ENCODE peak calls at places on chromosomes 3 and 15, in five cellular contexts. M is cardiac muscle cell; W is substantia nigra; Q is CD8-positive, alpha-beta T cell; E is tibial artery. N is an unnamed sample.

GRCh38 chr3:189652042-189652441 is 20.9 kb downstream of the TP63 start:
- DNase-seq in M (peak), W (no peak), Q (no peak), E (no peak), N (no peak)

GRCh38 chr3:97670952-97671351 is 93.6 kb upstream of the ARL6 start:
- DNase-seq in M (no peak), W (no peak), Q (no peak), E (no peak), N (no peak)

GRCh38 chr3:28028554-28028953 is 212.9 kb upstream of the CMC1 start:
- DNase-seq in M (no peak), W (no peak), Q (no peak), E (no peak), N (no peak)

GRCh38 chr15:36782681-36783080 is 203.3 kb downstream of the CDIN1 start:
- DNase-seq in M (no peak), W (no peak), Q (no peak), E (no peak), N (no peak)

GRCh38 chr3:116916836-116917235 is 207.3 kb downstream of the TUSC7 start:
- DNase-seq in M (no peak), W (no peak), Q (no peak), E (no peak), N (no peak)

GRCh38 chr3:9808345-9809037 is 1.6 kb upstream of the TTLL3 start:
- DNase-seq in M (peak), W (no peak), Q (peak), E (no peak), N (no peak)

GRCh38 chr3:150495563-150496168 is 50.6 kb downstream of the SERP1 start:
- DNase-seq in M (peak), W (no peak), Q (no peak), E (no peak), N (no peak)

GRCh38 chr3:8553405-8553804 is 51.8 kb downstream of the LMCD1 start:
- DNase-seq in M (no peak), W (no peak), Q (no peak), E (no peak), N (no peak)

GRCh38 chr3:54215521-54215920 is 93.2 kb downstream of the CACNA2D3 start:
- DNase-seq in M (no peak), W (no peak), Q (no peak), E (no peak), N (no peak)

GRCh38 chr15:48617619-48618018 is 27.9 kb downstream of the FBN1 start:
- DNase-seq in M (no peak), W (no peak), Q (no peak), E (peak), N (no peak)

GRCh38 chr3:170947018-170947769 is 38.8 kb upstream of the EIF5A2 start:
- DNase-seq in M (no peak), W (no peak), Q (no peak), E (no peak), N (no peak)

GRCh38 chr3:15728766-15729165 is 69.0 kb downstream of the ANKRD28 start:
- DNase-seq in M (no peak), W (no peak), Q (no peak), E (no peak), N (no peak)

GRCh38 chr3:184749168-184749744 is 37.4 kb upstream of the MAGEF1 start:
- DNase-seq in M (no peak), W (no peak), Q (no peak), E (no peak), N (no peak)

GRCh38 chr3:119831022-119831421 is 49.1 kb downstream of the NR1I2 start:
- DNase-seq in M (no peak), W (no peak), Q (no peak), E (no peak), N (no peak)

GRCh38 chr3:48598323-48599076 is 3.4 kb upstream of the COL7A1 start:
- DNase-seq in M (peak), W (no peak), Q (no peak), E (peak), N (no peak)

GRCh38 chr15:84921121-84921520 is 36.7 kb downstream of the SLC28A1 start:
- DNase-seq in M (no peak), W (no peak), Q (no peak), E (no peak), N (no peak)

GRCh38 chr15:57363661-57364060 is 12.6 kb upstream of the CGNL1 start:
- DNase-seq in M (no peak), W (no peak), Q (no peak), E (no peak), N (no peak)

GRCh38 chr3:122794779-122795673 is at the start of gene SLC49A4:
- DNase-seq in M (peak), W (no peak), Q (peak), E (peak), N (peak)

GRCh38 chr15:99929266-99929665 is 196.0 kb upstream of the LYSMD4 start:
- DNase-seq in M (no peak), W (no peak), Q (no peak), E (no peak), N (no peak)
- H3K27ac ChIP-seq in M (no peak), W (no peak), Q (no peak), E (no peak), N (no peak)

GRCh38 chr15:79967331-79968182 is 3.4 kb downstream of the BCL2A1 start:
- DNase-seq in M (no peak), W (no peak), Q (no peak), E (no peak), N (no peak)

GRCh38 chr15:79966634-79967330 is 4.2 kb downstream of the BCL2A1 start:
- DNase-seq in M (no peak), W (no peak), Q (no peak), E (no peak), N (no peak)

GRCh38 chr15:79969175-79969574 is 1.8 kb downstream of the BCL2A1 start:
- DNase-seq in M (no peak), W (no peak), Q (no peak), E (no peak), N (no peak)

GRCh38 chr15:79964232-79964820 is 6.7 kb downstream of the BCL2A1 start:
- DNase-seq in M (no peak), W (no peak), Q (no peak), E (no peak), N (no peak)

DNA sequence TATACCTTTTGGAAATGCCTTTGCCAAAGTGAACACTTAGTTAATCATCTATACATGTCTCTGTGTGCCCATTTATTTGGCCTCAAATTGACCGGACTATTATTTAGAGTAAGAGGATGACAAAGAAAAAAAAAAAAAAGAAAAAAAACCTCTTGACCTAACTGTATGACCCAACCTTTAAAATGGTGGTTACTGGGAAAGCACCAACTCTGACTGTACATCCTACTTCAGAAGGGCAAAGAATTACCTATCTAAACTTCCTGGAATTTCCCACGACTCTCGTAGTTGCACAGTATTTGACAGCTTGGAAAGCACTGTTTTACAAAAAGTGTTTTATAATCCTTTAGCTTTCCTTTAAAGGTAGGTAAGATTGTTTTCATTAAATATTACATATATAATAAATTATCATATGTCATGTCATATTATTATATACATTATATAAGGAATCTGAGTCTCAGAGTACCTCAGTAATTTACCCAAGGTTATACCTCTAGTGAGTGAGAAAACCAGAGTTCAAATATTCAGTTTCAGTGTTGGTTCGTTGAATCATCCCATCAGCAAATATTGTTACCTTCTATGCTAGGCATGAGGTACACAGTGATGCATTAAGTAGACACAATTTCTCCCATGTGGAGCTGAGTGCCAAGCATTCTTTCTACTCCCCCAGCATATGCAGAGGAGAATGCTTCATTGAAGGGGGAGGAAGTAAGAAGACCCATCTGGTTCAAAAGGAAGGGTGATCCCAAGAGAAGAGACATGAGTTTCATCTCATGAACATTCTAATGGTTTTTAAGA is 5.0 kb downstream of the BCL2A1 start:
- DNase-seq in M (no peak), W (no peak), Q (no peak), E (no peak), N (no peak)
- H3K27ac ChIP-seq in M (no peak), W (no peak), Q (no peak), E (no peak), N (no peak)

GRCh38 chr3:196192036-196193001 is 18.9 kb downstream of the ZDHHC19 start:
- DNase-seq in M (no peak), W (no peak), Q (peak), E (no peak), N (no peak)
- H3K27ac ChIP-seq in M (peak), W (peak), Q (peak), E (no peak), N (no peak)

DNA sequence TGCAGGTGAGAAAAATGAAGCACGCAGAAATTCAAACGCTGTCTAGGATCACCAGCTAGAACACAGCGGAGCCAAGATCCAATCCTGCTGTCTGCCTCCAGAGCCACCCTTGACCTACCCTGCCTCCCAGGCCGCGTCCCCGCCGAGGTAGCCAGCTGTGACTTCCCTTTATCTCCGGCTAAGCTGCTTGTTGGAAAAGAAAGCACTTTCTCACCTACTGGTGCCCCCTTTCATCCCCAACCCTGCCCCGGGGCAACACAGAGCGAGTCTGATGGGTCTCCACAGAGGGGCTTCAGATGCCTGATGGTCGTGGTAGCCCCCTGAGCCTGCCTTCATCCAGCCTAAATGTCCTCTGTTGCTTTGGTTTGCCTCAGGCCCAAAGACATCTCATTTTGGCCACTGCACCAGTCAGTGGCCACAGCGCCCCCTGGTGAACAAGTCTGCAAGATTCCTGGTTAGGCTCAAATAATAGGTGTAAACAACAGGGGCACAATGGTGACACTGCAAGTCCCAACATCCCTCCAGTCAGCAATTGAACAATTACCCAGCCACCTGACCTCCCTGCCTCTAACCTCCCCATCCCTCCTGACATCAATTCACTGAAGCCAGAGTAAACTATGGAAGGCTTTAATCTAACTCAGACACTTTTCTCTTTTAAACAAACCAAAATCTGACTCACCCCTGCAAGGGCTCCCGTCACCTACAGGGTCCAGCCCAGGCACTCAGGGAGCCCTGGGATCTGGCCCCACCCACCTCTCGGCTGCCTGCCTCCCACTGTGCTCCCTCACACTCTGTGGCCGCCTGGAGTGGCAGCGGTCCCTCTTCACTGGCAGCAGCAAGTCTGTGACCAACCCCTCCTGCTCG is 27.3 kb upstream of the BCL2L10 start:
- DNase-seq in M (peak), W (no peak), Q (peak), E (peak), N (peak)
- H3K27ac ChIP-seq in M (no peak), W (peak), Q (no peak), E (no peak), N (no peak)

DNA sequence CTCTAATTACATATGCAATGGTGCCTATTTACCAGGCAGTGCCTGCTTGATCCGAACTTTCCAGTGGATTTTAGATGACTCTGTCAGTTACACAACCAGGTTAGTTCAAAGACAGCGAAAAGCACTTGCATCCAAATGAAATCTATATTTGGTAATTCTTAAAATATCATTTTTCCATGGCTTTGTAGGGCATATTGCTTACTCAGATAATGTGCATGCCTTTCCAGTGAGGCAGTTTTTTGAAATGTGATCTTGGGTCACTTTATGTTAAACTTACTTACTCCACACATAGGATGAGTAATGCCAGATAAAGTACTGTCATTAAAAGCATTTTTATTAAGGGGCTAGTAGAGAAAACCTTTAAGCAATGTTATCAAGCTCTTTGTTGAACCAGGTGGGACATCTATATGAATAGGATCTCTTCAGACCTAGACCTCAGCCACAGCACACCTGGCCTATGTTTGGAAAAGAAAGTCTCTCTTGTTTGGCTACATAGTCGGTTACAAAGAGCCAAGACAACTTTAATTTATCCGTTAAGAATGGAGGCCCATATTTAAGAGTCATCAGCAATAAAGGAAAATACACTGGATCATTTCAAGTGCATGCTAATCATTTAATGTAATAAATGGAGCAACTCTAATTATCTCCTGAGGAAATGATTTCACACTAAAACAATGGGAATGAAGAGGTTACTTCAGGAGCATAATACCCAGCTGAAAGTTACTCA is 56.4 kb upstream of the TMCO5A start:
- DNase-seq in M (no peak), W (no peak), Q (no peak), E (no peak), N (no peak)
- H3K27ac ChIP-seq in M (no peak), W (no peak), Q (no peak), E (no peak), N (no peak)

GRCh38 chr3:59710556-59710953 is 660.7 kb upstream of the CFAP20DC start:
- DNase-seq in M (no peak), W (no peak), Q (no peak), E (no peak), N (no peak)

GRCh38 chr3:59704292-59704691 is 654.5 kb upstream of the CFAP20DC start:
- DNase-seq in M (no peak), W (no peak), Q (no peak), E (no peak), N (no peak)

GRCh38 chr3:59708202-59708601 is 658.4 kb upstream of the CFAP20DC start:
- DNase-seq in M (no peak), W (no peak), Q (no peak), E (no peak), N (no peak)

GRCh38 chr3:59713971-59714370 is 664.1 kb upstream of the CFAP20DC start:
- DNase-seq in M (no peak), W (no peak), Q (no peak), E (no peak), N (no peak)

DNA sequence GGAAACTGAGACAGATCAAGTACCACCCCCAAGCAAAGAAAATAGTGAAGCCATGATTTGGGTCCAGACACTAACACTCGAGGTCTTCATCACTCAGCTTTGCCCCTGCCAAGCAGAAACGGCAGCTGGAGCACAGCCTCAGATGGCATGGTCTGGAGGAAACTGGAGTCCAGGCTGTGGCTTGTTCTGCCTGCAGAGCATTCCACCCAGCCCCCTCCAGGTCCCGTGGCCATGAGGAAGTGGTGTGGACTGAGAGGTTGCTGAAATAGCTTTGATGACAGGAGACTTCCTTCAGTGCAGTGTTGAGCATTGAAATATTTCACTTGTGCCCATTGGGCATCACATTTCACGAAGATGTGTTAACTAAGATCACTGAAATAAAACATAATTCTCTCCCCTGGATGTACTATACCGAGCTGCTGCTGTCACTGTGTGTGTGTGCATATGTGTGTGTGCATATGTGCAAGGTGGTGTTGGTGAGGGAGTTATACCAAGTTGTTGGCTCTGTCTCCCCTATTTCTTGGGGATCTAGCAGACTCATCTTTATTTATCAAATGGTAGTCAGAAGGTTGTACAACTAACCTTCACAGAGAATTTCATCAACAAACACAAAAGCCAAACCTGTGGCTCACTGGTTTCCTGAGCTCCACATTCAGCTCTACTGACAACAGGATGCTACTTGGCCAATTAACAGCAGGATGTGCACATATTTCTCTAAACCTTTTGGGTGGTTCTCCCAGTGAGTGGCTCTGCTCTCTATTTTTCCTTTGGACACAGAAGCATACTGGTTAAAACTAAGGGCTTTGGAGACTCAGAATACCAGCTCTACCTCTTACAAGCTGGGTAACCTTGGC is 660.1 kb upstream of the CFAP20DC start:
- DNase-seq in M (no peak), W (no peak), Q (no peak), E (peak), N (peak)
- H3K27ac ChIP-seq in M (no peak), W (no peak), Q (no peak), E (no peak), N (no peak)

GRCh38 chr3:51966941-51967383 is 292 bp downstream of the PCBP4 start:
- DNase-seq in M (no peak), W (no peak), Q (no peak), E (no peak), N (no peak)
- H3K27ac ChIP-seq in M (peak), W (peak), Q (peak), E (peak), N (peak)